ENCODE peak calls at places on chromosomes 2 and 18, in six cellular contexts. N is esophagus squamous epithelium, D is neuronal stem cell, Y is right lobe of liver, U is kidney, L is gastrocnemius medialis. R is an unnamed sample.

GRCh38 chr2:235670974-235671787 is 177.3 kb downstream of the AGAP1 start:
- DNase-seq in L (no peak), U (no peak), Y (no peak), D (no peak), N (no peak), R (no peak)

GRCh38 chr18:36692331-36692730 is 136.5 kb downstream of the TPGS2 start:
- DNase-seq in N (no peak), D (no peak), U (no peak), L (no peak), Y (no peak), R (no peak)

GRCh38 chr2:137696916-137697315 is 267.4 kb upstream of the HNMT start:
- DNase-seq in D (no peak), N (no peak), Y (no peak), L (no peak), U (no peak), R (no peak)

GRCh38 chr2:68762665-68763064 is 28.1 kb downstream of the ARHGAP25 start:
- DNase-seq in Y (no peak), D (no peak), L (no peak), N (no peak), U (no peak), R (no peak)

GRCh38 chr18:27862056-27862682 is 314.8 kb downstream of the CDH2 start:
- DNase-seq in Y (no peak), D (no peak), U (no peak), L (no peak), N (no peak), R (no peak)

GRCh38 chr2:674319-674985 is 2.8 kb downstream of the TMEM18 start:
- DNase-seq in N (no peak), Y (no peak), U (no peak), D (no peak), L (no peak), R (no peak)

GRCh38 chr2:130337735-130338325 is 4.9 kb upstream of the IMP4 start:
- DNase-seq in U (no peak), N (no peak), L (no peak), D (no peak), Y (no peak), R (no peak)

GRCh38 chr2:221572821-221573429 is 821 bp upstream of the EPHA4 start:
- DNase-seq in L (peak; percentile 18), U (peak; percentile 89), Y (peak; percentile 63), D (peak; percentile 51), N (no peak), R (peak; percentile 43)

GRCh38 chr18:36717422-36718110 is 111.2 kb downstream of the TPGS2 start:
- DNase-seq in N (no peak), D (no peak), L (no peak), Y (no peak), U (no peak), R (no peak)

GRCh38 chr2:126700073-126700581 is 44.2 kb downstream of the GYPC start:
- DNase-seq in D (no peak), N (no peak), Y (no peak), U (no peak), L (no peak), R (peak; percentile 51)

GRCh38 chr2:5286370-5286769 is 405.8 kb upstream of the SOX11 start:
- DNase-seq in D (no peak), L (no peak), Y (no peak), U (no peak), N (no peak), R (no peak)

GRCh38 chr2:80651435-80651834 is 346.9 kb upstream of the LRRTM1 start:
- DNase-seq in L (no peak), U (no peak), Y (no peak), D (no peak), N (no peak), R (no peak)

GRCh38 chr2:165238295-165238694 is 919 bp upstream of the SCN2A start:
- DNase-seq in L (no peak), N (no peak), Y (no peak), D (peak; percentile 38), U (no peak), R (no peak)

GRCh38 chr18:77858331-77858730 is 608.7 kb downstream of the GALR1 start:
- DNase-seq in N (no peak), U (no peak), Y (no peak), L (no peak), D (no peak), R (no peak)

GRCh38 chr2:1824202-1824905 is 80.0 kb upstream of the PXDN start:
- DNase-seq in D (no peak), Y (no peak), U (no peak), N (no peak), L (no peak), R (no peak)

GRCh38 chr2:51201295-51201694 is 169.4 kb upstream of the NRXN1 start:
- DNase-seq in D (no peak), U (no peak), N (no peak), Y (no peak), L (no peak), R (no peak)

GRCh38 chr2:65722028-65722427 is 289.6 kb upstream of the SPRED2 start:
- DNase-seq in Y (peak; percentile 47), U (peak; percentile 80), L (peak; percentile 11), D (peak; percentile 29), N (no peak), R (peak; percentile 20)

GRCh38 chr2:119710281-119710680 is 31.3 kb downstream of the TMEM177 start:
- DNase-seq in Y (no peak), D (no peak), N (no peak), L (no peak), U (no peak), R (no peak)

GRCh38 chr2:11703700-11704099 is 33.7 kb upstream of the NTSR2 start:
- DNase-seq in D (no peak), Y (no peak), N (no peak), U (no peak), L (no peak), R (no peak)

GRCh38 chr2:36698978-36699377 is 2.5 kb downstream of the VIT start:
- DNase-seq in N (no peak), L (peak; percentile 47), Y (no peak), U (no peak), D (no peak), R (no peak)

GRCh38 chr2:127559454-127559853 is 24.0 kb downstream of the MYO7B start:
- DNase-seq in N (no peak), D (no peak), L (no peak), U (no peak), Y (peak; percentile 20), R (no peak)

GRCh38 chr2:33482518-33482917 is 6.1 kb downstream of the RASGRP3 start:
- DNase-seq in N (no peak), Y (no peak), L (no peak), D (no peak), U (no peak), R (no peak)

GRCh38 chr2:74844752-74845151 is 10.8 kb downstream of the HK2 start:
- DNase-seq in L (no peak), Y (no peak), D (no peak), U (no peak), N (no peak), R (no peak)

GRCh38 chr2:74843371-74844298 is 9.7 kb downstream of the HK2 start:
- DNase-seq in L (no peak), N (no peak), D (no peak), Y (no peak), U (no peak), R (no peak)

GRCh38 chr2:74846481-74846880 is 12.6 kb downstream of the HK2 start:
- DNase-seq in U (no peak), L (no peak), Y (no peak), D (no peak), N (no peak), R (no peak)

GRCh38 chr2:74845991-74846390 is 12.1 kb downstream of the HK2 start:
- DNase-seq in L (no peak), U (no peak), D (no peak), N (no peak), Y (no peak), R (no peak)

DNA sequence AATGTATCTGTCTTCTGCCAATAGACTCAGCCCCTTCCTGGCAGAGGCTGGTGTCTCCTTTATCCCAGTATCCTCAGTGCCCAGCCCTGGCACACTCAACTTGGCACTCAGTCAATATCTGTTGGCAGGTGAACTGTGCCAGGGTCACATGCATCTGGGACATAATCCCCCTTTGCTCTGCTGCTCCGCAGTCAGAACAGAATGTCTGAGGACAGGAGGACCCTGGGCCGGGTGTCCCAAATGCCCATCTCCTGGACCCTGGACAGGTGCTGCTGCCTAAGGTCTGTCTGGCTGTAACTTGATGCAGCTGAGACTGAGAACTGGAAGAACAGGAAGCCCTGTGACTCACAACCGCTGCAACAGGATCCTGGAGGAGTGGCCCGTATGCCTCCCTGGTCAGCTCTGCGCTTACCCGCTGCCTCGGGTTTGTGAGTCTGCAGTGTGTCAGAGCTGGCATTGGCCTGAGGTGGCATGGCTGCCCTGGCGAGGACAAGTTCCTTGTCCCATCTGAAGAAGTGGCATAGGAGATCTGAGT is 11.4 kb downstream of the HK2 start:
- DNase-seq in Y (peak; percentile 55), L (peak; percentile 96), D (no peak), U (peak; percentile 93), N (peak; percentile 38), R (peak; percentile 68)
- H3K27ac ChIP-seq in Y (no peak overlapping the region), L (peak overlapping the region; percentile 91), D (no peak overlapping the region), U (no peak overlapping the region), N (peak overlapping the region; percentile 88), R (peak overlapping the region; percentile 67)

DNA sequence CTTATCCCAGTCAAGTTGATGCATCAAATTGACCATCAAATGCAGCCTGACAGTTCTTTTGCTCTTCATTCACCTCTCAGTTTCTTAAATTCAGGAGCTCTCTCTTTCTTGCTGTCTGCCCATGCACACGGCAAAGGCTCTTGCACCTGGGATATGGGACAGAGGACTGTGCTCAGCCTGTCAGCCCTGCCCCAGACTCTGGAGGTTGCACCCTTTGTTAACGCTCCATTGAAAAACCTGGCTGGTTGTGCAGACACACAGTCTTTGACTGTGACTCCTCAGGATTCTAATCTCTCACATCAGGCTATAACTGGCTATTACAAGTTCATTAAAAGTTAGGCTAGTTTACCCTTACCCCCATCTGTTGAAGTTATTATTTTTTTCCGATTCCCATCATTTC is 1032.5 kb downstream of the SOCS6 start:
- DNase-seq in U (no peak), Y (no peak), N (no peak), D (no peak), L (no peak), R (no peak)
- H3K9me3 ChIP-seq in U (no peaks in the 10 kb centered on the region), Y (no peaks in the 10 kb centered on the region), N (no peaks in the 10 kb centered on the region), D (no peaks in the 10 kb centered on the region), L (no peaks in the 10 kb centered on the region), R (no peaks in the 10 kb centered on the region)

GRCh38 chr2:183244300-183244849 is 120.1 kb downstream of the NUP35 start:
- DNase-seq in Y (no peak), U (no peak), L (no peak), N (no peak), D (no peak), R (no peak)

GRCh38 chr2:183243760-183244159 is 119.5 kb downstream of the NUP35 start:
- DNase-seq in Y (no peak), N (no peak), D (no peak), L (no peak), U (no peak), R (no peak)

GRCh38 chr2:183242937-183243336 is 118.7 kb downstream of the NUP35 start:
- DNase-seq in N (no peak), U (no peak), L (no peak), Y (no peak), D (no peak), R (no peak)
- H3K4me1 ChIP-seq in N (no peaks in the 10 kb centered on the region), U (no peaks in the 10 kb centered on the region), L (no peaks in the 10 kb centered on the region), Y (no peaks in the 10 kb centered on the region), D (no peaks in the 10 kb centered on the region), R (no peaks in the 10 kb centered on the region)

DNA sequence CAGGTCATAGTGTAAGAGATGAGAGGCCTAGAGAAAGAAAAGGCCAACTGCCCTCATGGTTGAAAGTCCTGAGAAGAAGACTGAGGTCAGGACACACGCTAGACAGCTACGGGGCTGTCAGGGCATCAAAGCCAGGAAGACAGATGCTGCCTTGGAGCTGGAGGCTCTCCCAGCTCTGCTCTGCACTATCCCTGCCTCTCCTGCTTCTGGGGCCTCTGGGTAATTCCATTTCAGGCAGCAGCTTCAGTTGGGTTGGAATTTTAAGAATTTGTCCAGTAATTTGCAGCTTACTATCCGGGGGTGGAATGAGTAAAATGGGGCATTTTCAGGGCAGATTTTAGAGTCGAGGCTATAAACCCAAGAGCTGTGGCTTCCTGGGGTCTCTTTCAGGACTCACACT is 76.2 kb upstream of the CTAGE1 start:
- DNase-seq in L (no peak), N (no peak), U (no peak), Y (no peak), D (no peak), R (no peak)
- H3K27ac ChIP-seq in L (no peak overlapping the region), N (no peak overlapping the region), U (no peak overlapping the region), Y (peak overlapping the region; percentile 87), D (no peak overlapping the region), R (peak overlapping the region; percentile 24)

R was measured in heart right ventricle.